ENCODE peak calls at places on chromosome 2, in four cellular contexts. B, G, P and N are unnamed samples.

GRCh38 chr2:3405876-3406275 is 26.4 kb downstream of the TRAPPC12 start:
- DNase-seq in B (no peak), G (no peak), P (no peak), N (no peak)

GRCh38 chr2:71926860-71927756 is 220.6 kb downstream of the CYP26B1 start:
- DNase-seq in B (no peak), G (peak), P (no peak), N (no peak)

GRCh38 chr2:42962521-42962953 is 170.2 kb upstream of the HAAO start:
- DNase-seq in B (no peak), G (no peak), P (peak), N (no peak)

GRCh38 chr2:186543561-186544131 is 46.2 kb upstream of the ITGAV start:
- DNase-seq in B (no peak), G (no peak), P (peak), N (no peak)

GRCh38 chr2:37775908-37776250 is 104.4 kb upstream of the CDC42EP3 start:
- DNase-seq in B (no peak), G (no peak), P (peak), N (no peak)

GRCh38 chr2:133836691-133837090 is 268.4 kb upstream of the NCKAP5 start:
- DNase-seq in B (no peak), G (no peak), P (no peak), N (no peak)

GRCh38 chr2:182642328-182642727 is 73.7 kb upstream of the DNAJC10 start:
- DNase-seq in B (no peak), G (no peak), P (peak), N (no peak)

GRCh38 chr2:74778381-74779371 is 55.3 kb upstream of the HK2 start:
- DNase-seq in B (no peak), G (peak), P (no peak), N (no peak)

GRCh38 chr2:47844162-47844561 is 61.2 kb downstream of the MSH6 start:
- DNase-seq in B (no peak), G (no peak), P (no peak), N (no peak)

GRCh38 chr2:217694296-217694695 is 308.5 kb downstream of the TNS1 start:
- DNase-seq in B (no peak), G (no peak), P (peak), N (no peak)

GRCh38 chr2:71129114-71129890 is 727 bp downstream of the MCEE start:
- DNase-seq in B (no peak), G (no peak), P (peak), N (no peak)

GRCh38 chr2:43075906-43076585 is 150.4 kb downstream of the ZFP36L2 start:
- DNase-seq in B (no peak), G (no peak), P (peak), N (no peak)

GRCh38 chr2:158984554-158985207 is 16.2 kb downstream of the TANC1 start:
- DNase-seq in B (no peak), G (no peak), P (peak), N (no peak)

GRCh38 chr2:186696804-186697203 is 2.9 kb downstream of the FAM171B start:
- DNase-seq in B (no peak), G (no peak), P (no peak), N (no peak)

GRCh38 chr2:46985512-46985911 is 69.9 kb upstream of the MCFD2 start:
- DNase-seq in B (no peak), G (no peak), P (peak), N (no peak)

GRCh38 chr2:109720379-109721116 is 73.6 kb upstream of the RGPD5 start:
- DNase-seq in B (no peak), G (no peak), P (no peak), N (no peak)